ENCODE peak calls at places on chromosomes 3 and 15, in seven cellular contexts. R is H9, T is IMR-90, V is H1, F is mesenchymal stem cell, Z is mesendoderm, N is trophoblast cell. I is an unnamed sample.

GRCh38 chr15:53591041-53591440 is 168.4 kb downstream of the WDR72 start:
- DNase-seq in R (no peak), T (no peak), V (no peak), F (no peak), Z (no peak), N (no peak), I (no peak)

GRCh38 chr15:56783156-56783856 is 50.0 kb upstream of the ZNF280D start:
- DNase-seq in R (no peak), T (no peak), V (no peak), F (peak), Z (no peak), N (no peak), I (no peak)

GRCh38 chr3:39096775-39097174 is 10.7 kb downstream of the GORASP1 start:
- DNase-seq in R (no peak), T (peak), V (peak), F (peak), Z (peak), N (peak), I (no peak)

GRCh38 chr3:141093971-141094401 is 42.8 kb downstream of the SPSB4 start:
- DNase-seq in R (no peak), T (no peak), V (no peak), F (no peak), Z (no peak), N (no peak), I (no peak)

GRCh38 chr3:10345911-10346310 is 25.0 kb upstream of the SEC13 start:
- DNase-seq in R (no peak), T (no peak), V (no peak), F (no peak), Z (no peak), N (no peak), I (no peak)

GRCh38 chr15:31013863-31014607 is 22.6 kb upstream of the MTMR10 start:
- DNase-seq in R (no peak), T (no peak), V (no peak), F (no peak), Z (no peak), N (peak), I (no peak)

GRCh38 chr3:61464785-61465184 is 96.6 kb upstream of the PTPRG start:
- DNase-seq in R (no peak), T (no peak), V (no peak), F (peak), Z (no peak), N (no peak), I (no peak)

GRCh38 chr3:46517016-46517770 is 19.4 kb downstream of the RTP3 start:
- DNase-seq in R (no peak), T (peak), V (no peak), F (peak), Z (no peak), N (peak), I (no peak)

GRCh38 chr3:175002732-175003143 is 143.6 kb downstream of the NAALADL2 start:
- DNase-seq in R (no peak), T (peak), V (no peak), F (peak), Z (no peak), N (peak), I (no peak)

GRCh38 chr3:10459954-10460754 is 45.2 kb downstream of the ATP2B2 start:
- DNase-seq in R (peak), T (peak), V (peak), F (peak), Z (peak), N (peak), I (peak)

GRCh38 chr3:155185623-155186022 is 105.5 kb downstream of the MME start:
- DNase-seq in R (peak), T (peak), V (no peak), F (peak), Z (peak), N (peak), I (no peak)

GRCh38 chr3:20747736-20748135 is 561.7 kb upstream of the SGO1 start:
- DNase-seq in R (no peak), T (no peak), V (no peak), F (no peak), Z (no peak), N (peak), I (no peak)

GRCh38 chr3:120168611-120169010 is 74.4 kb upstream of the GSK3B start:
- DNase-seq in R (no peak), T (no peak), V (no peak), F (no peak), Z (no peak), N (peak), I (no peak)

GRCh38 chr3:149532463-149533180 is 58.1 kb downstream of the TM4SF4 start:
- DNase-seq in R (no peak), T (no peak), V (no peak), F (no peak), Z (no peak), N (no peak), I (no peak)

GRCh38 chr3:117306299-117306698 is 596.7 kb downstream of the TUSC7 start:
- DNase-seq in R (no peak), T (no peak), V (no peak), F (no peak), Z (no peak), N (no peak), I (no peak)

GRCh38 chr3:69201658-69202057 is 79.3 kb upstream of the LMOD3 start:
- DNase-seq in R (no peak), T (no peak), V (no peak), F (no peak), Z (no peak), N (no peak), I (no peak)

GRCh38 chr15:90934949-90935751 is at the start of gene UNC45A:
- DNase-seq in R (peak), T (peak), V (peak), F (peak), Z (peak), N (peak), I (peak)

GRCh38 chr3:56302417-56302816 is 165.8 kb downstream of the ERC2 start:
- DNase-seq in R (no peak), T (no peak), V (no peak), F (peak), Z (peak), N (peak), I (no peak)

GRCh38 chr15:35121611-35122359 is 36.7 kb upstream of the NANOGP8 start:
- DNase-seq in R (no peak), T (no peak), V (no peak), F (no peak), Z (no peak), N (no peak), I (no peak)

GRCh38 chr3:141336672-141337522 is 31.4 kb upstream of the ZBTB38 start:
- DNase-seq in R (no peak), T (peak), V (no peak), F (peak), Z (no peak), N (peak), I (no peak)

GRCh38 chr15:63246691-63247464 is 30.5 kb upstream of the APH1B start:
- DNase-seq in R (no peak), T (peak), V (no peak), F (peak), Z (no peak), N (peak), I (no peak)

GRCh38 chr15:32030795-32031194 is 480 bp downstream of the CHRNA7 start:
- DNase-seq in R (peak), T (no peak), V (no peak), F (no peak), Z (peak), N (no peak), I (no peak)

GRCh38 chr15:56464893-56465520 is at the start of gene MNS1:
- DNase-seq in R (peak), T (peak), V (no peak), F (peak), Z (peak), N (peak), I (peak)

GRCh38 chr3:193870376-193871092 is 265.4 kb upstream of the HES1 start:
- DNase-seq in R (peak), T (peak), V (no peak), F (peak), Z (peak), N (peak), I (no peak)

GRCh38 chr3:30720586-30721313 is 114.3 kb downstream of the TGFBR2 start:
- DNase-seq in R (no peak), T (peak), V (no peak), F (peak), Z (peak), N (peak), I (no peak)

GRCh38 chr3:23264413-23264812 is 61.3 kb downstream of the UBE2E2 start:
- DNase-seq in R (no peak), T (peak), V (no peak), F (peak), Z (no peak), N (peak), I (no peak)

GRCh38 chr3:23817508-23818223 is 11.9 kb downstream of the UBE2E1 start:
- DNase-seq in R (no peak), T (no peak), V (no peak), F (no peak), Z (no peak), N (no peak), I (no peak)

GRCh38 chr15:88393719-88394519 is 73.3 kb downstream of the MRPL46 start:
- DNase-seq in R (no peak), T (no peak), V (no peak), F (no peak), Z (no peak), N (no peak), I (no peak)

GRCh38 chr15:100932676-100933348 is 13.7 kb downstream of the LRRK1 start:
- DNase-seq in R (no peak), T (no peak), V (no peak), F (no peak), Z (no peak), N (no peak), I (no peak)

GRCh38 chr3:12708584-12709192 is 44.8 kb upstream of the RAF1 start:
- DNase-seq in R (no peak), T (peak), V (no peak), F (peak), Z (no peak), N (peak), I (no peak)

GRCh38 chr3:126304704-126305103 is 52.5 kb downstream of the KLF15 start:
- DNase-seq in R (no peak), T (peak), V (no peak), F (no peak), Z (no peak), N (no peak), I (no peak)

GRCh38 chr15:36601497-36601932 is 22.1 kb downstream of the CDIN1 start:
- DNase-seq in R (no peak), T (peak), V (no peak), F (peak), Z (no peak), N (no peak), I (no peak)

GRCh38 chr3:83003917-83004316 is 1242.5 kb upstream of the GBE1 start:
- DNase-seq in R (no peak), T (no peak), V (no peak), F (no peak), Z (no peak), N (no peak), I (no peak)

GRCh38 chr15:81747477-81747876 is 298.3 kb downstream of the MEX3B start:
- DNase-seq in R (no peak), T (no peak), V (no peak), F (no peak), Z (no peak), N (no peak), I (no peak)

GRCh38 chr3:24164967-24165366 is 219.9 kb downstream of the NR1D2 start:
- DNase-seq in R (no peak), T (no peak), V (no peak), F (no peak), Z (no peak), N (peak), I (no peak)

GRCh38 chr3:114758828-114759709 is 388.0 kb downstream of the ZBTB20 start:
- DNase-seq in R (no peak), T (peak), V (no peak), F (peak), Z (no peak), N (no peak), I (no peak)

GRCh38 chr15:39629376-39629775 is 48.5 kb downstream of the THBS1 start:
- DNase-seq in R (no peak), T (peak), V (no peak), F (peak), Z (no peak), N (no peak), I (no peak)

GRCh38 chr3:20225769-20226168 is 39.8 kb upstream of the SGO1 start:
- DNase-seq in R (no peak), T (peak), V (no peak), F (peak), Z (peak), N (peak), I (peak)

GRCh38 chr15:58392611-58393161 is 39.1 kb upstream of the LIPC start:
- DNase-seq in R (no peak), T (no peak), V (no peak), F (peak), Z (peak), N (peak), I (no peak)

GRCh38 chr15:58387130-58387529 is 44.7 kb upstream of the LIPC start:
- DNase-seq in R (no peak), T (peak), V (no peak), F (peak), Z (no peak), N (peak), I (no peak)

GRCh38 chr15:58391088-58391487 is 40.7 kb upstream of the LIPC start:
- DNase-seq in R (no peak), T (no peak), V (no peak), F (no peak), Z (no peak), N (peak), I (no peak)

GRCh38 chr15:58392141-58392540 is 39.6 kb upstream of the LIPC start:
- DNase-seq in R (no peak), T (no peak), V (no peak), F (no peak), Z (peak), N (no peak), I (no peak)

DNA sequence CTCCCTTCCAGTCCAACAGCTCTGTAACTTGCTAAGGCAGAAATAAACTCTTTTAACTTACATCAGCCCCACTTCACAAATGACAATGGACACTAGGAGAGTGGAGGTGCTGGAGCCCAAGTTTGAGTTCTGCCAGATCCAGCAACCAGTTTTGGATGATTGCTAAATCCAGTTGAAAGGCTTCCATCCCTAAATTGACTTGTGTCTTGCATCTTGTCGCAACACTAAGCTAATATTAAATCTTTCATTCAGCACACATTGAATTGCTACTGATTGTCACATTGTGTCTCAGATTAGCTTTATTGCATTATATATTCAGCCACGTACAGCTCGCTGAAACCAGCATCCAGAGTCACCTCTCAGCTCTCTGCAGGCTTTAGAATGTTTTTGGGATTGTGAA is 41.7 kb upstream of the LIPC start:
- DNase-seq in R (no peak), T (no peak), V (no peak), F (no peak), Z (no peak), N (no peak), I (no peak)
- H3K18ac ChIP-seq in R (no peak), T (peak), V (no peak), F (no peak), Z (no peak), N (peak), I (no peak)

DNA sequence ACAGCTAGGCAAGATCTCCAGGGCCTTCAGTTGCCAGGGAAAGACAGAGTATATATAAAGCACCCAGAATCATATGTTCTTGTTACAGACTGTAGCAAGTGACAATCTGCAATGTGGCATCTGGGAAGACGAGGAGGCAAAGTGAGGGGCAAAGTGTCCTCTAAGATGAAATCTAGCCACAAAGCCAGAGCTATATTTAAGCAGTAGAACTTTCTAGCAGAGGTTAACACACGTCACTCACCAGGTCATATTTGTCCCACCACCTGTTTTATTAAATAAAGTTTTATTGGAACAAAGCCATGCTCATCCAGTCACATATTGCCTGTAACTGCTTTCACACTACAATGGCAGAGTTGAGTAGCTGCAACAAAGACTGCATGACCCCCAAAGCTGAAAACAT is 51.5 kb downstream of the PDZRN3 start:
- DNase-seq in R (no peak), T (no peak), V (no peak), F (no peak), Z (no peak), N (no peak), I (no peak)
- H3K4ac ChIP-seq in R (no peak), T (no peak), V (no peak), F (no peak), Z (no peak), N (no peak), I (no peak)

GRCh38 chr3:133083395-133083794 is 45.2 kb downstream of the TMEM108 start:
- DNase-seq in R (no peak), T (no peak), V (no peak), F (no peak), Z (no peak), N (no peak), I (no peak)

GRCh38 chr3:133079621-133080020 is 41.4 kb downstream of the TMEM108 start:
- DNase-seq in R (no peak), T (no peak), V (no peak), F (no peak), Z (no peak), N (peak), I (no peak)

GRCh38 chr3:133081016-133081415 is 42.8 kb downstream of the TMEM108 start:
- DNase-seq in R (no peak), T (no peak), V (no peak), F (no peak), Z (no peak), N (peak), I (no peak)

GRCh38 chr3:133075027-133075426 is 36.8 kb downstream of the TMEM108 start:
- DNase-seq in R (no peak), T (no peak), V (no peak), F (no peak), Z (no peak), N (no peak), I (no peak)

GRCh38 chr3:133077688-133078087 is 39.5 kb downstream of the TMEM108 start:
- DNase-seq in R (no peak), T (no peak), V (no peak), F (no peak), Z (no peak), N (no peak), I (no peak)
- H3K18ac ChIP-seq in R (no peak), T (no peak), V (no peak), F (no peak), Z (no peak), N (no peak), I (no peak)

GRCh38 chr15:99565031-99565280 is 828 bp upstream of the MEF2A start:
- DNase-seq in R (peak), T (no peak), V (peak), F (no peak), Z (peak), N (peak), I (no peak)

GRCh38 chr15:99565281-99566156 is at the start of gene MEF2A:
- DNase-seq in R (peak), T (peak), V (peak), F (peak), Z (peak), N (peak), I (peak)

GRCh38 chr15:99564221-99565030 is 1.4 kb upstream of the MEF2A start:
- DNase-seq in R (peak), T (peak), V (no peak), F (peak), Z (peak), N (no peak), I (no peak)

GRCh38 chr15:99561476-99562230 is 4.1 kb upstream of the MEF2A start:
- DNase-seq in R (no peak), T (no peak), V (no peak), F (no peak), Z (no peak), N (no peak), I (no peak)

DNA sequence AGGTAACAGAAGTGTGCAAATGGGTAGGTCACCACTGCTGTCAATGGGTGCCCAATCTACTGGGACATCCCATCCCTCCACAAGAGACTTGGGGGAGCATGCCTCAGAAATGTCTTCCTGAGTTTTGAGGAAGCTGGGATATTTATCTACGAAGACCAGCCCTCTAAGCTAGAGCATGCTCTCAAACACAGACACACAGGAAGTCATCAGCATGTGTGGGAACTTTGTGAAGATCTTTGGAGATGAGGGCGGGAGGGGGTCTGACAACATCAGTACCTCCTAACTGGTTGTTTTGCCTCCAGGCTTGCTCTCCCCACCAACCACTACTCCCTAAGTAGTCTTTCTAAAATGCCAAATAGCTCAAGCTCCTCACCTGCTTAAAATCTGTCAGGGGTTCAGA is 3.5 kb upstream of the MEF2A start:
- DNase-seq in R (no peak), T (no peak), V (no peak), F (no peak), Z (peak), N (no peak), I (no peak)
- H3K4ac ChIP-seq in R (no peak), T (no peak), V (no peak), F (no peak), Z (no peak), N (no peak), I (no peak)

GRCh38 chr15:67835349-67836133 is 4.3 kb downstream of the RNU6-1 start:
- DNase-seq in R (peak), T (no peak), V (peak), F (no peak), Z (peak), N (no peak), I (no peak)

GRCh38 chr15:67833504-67834248 is 6.2 kb downstream of the RNU6-1 start:
- DNase-seq in R (peak), T (no peak), V (peak), F (peak), Z (peak), N (peak), I (no peak)

GRCh38 chr15:67832965-67833503 is 6.8 kb downstream of the RNU6-1 start:
- DNase-seq in R (peak), T (no peak), V (peak), F (no peak), Z (no peak), N (no peak), I (no peak)

GRCh38 chr15:67834593-67835348 is 5.1 kb downstream of the RNU6-1 start:
- DNase-seq in R (no peak), T (no peak), V (peak), F (no peak), Z (peak), N (no peak), I (no peak)

GRCh38 chr15:67834249-67834592 is 5.6 kb downstream of the RNU6-1 start:
- DNase-seq in R (no peak), T (no peak), V (no peak), F (no peak), Z (no peak), N (peak), I (no peak)
- H3K18ac ChIP-seq in R (no peak), T (no peak), V (no peak), F (no peak), Z (no peak), N (no peak), I (no peak)

GRCh38 chr3:100100454-100100853 is 13.8 kb downstream of the FILIP1L start:
- DNase-seq in R (no peak), T (peak), V (no peak), F (no peak), Z (no peak), N (peak), I (no peak)
- H3K4ac ChIP-seq in R (no peak), T (no peak), V (no peak), F (no peak), Z (no peak), N (no peak), I (no peak)

GRCh38 chr15:26503998-26504397 is 268.9 kb downstream of the GABRB3 start:
- DNase-seq in R (no peak), T (no peak), V (no peak), F (no peak), Z (peak), N (peak), I (no peak)
- H3K18ac ChIP-seq in R (no peak), T (no peak), V (no peak), F (no peak), Z (no peak), N (no peak), I (no peak)

I was measured in neuronal stem cell.